ENCODE peak calls at places on chromosome 16, in four cellular contexts. One of them, this sample, is unnamed.
A peak's percentile ranks its signal among the peaks of the same experiment; 100 is the strongest.

GRCh38 chr16:4415538-4416199 is 727 bp downstream of the CORO7 start:
- DNase-seq in ureter: no peak
- DNase-seq in activated effector memory CD4-positive, alpha-beta T cell treated with anti-CD3 and anti-CD28 coated beads, Interleukin-2, amount 50 U/mL, for 16 hours: peak; percentile 86
- DNase-seq in fibroblast of pulmonary artery: no peak
- DNase-seq in this sample: peak; percentile 55

GRCh38 chr16:48562475-48562874 is 47.5 kb downstream of the N4BP1 start:
- DNase-seq in ureter: no peak
- DNase-seq in activated effector memory CD4-positive, alpha-beta T cell treated with anti-CD3 and anti-CD28 coated beads, Interleukin-2, amount 50 U/mL, for 16 hours: no peak
- DNase-seq in fibroblast of pulmonary artery: no peak
- DNase-seq in this sample: no peak

GRCh38 chr16:11716330-11716729 is 26.3 kb downstream of the TXNDC11 start:
- DNase-seq in activated effector memory CD4-positive, alpha-beta T cell treated with anti-CD3 and anti-CD28 coated beads, Interleukin-2, amount 50 U/mL, for 16 hours: no peak
- DNase-seq in ureter: no peak
- DNase-seq in fibroblast of pulmonary artery: no peak
- DNase-seq in this sample: no peak

GRCh38 chr16:46573834-46574159 is 47.4 kb downstream of the SHCBP1 start:
- DNase-seq in fibroblast of pulmonary artery: no peak
- DNase-seq in activated effector memory CD4-positive, alpha-beta T cell treated with anti-CD3 and anti-CD28 coated beads, Interleukin-2, amount 50 U/mL, for 16 hours: no peak
- DNase-seq in ureter: no peak
- DNase-seq in this sample: no peak

GRCh38 chr16:50448522-50448921 is 79.7 kb upstream of the BRD7 start:
- DNase-seq in activated effector memory CD4-positive, alpha-beta T cell treated with anti-CD3 and anti-CD28 coated beads, Interleukin-2, amount 50 U/mL, for 16 hours: no peak
- DNase-seq in fibroblast of pulmonary artery: no peak
- DNase-seq in ureter: no peak
- DNase-seq in this sample: no peak

GRCh38 chr16:30372037-30372712 is 1.9 kb upstream of the TBC1D10B start:
- DNase-seq in ureter: no peak
- DNase-seq in fibroblast of pulmonary artery: no peak
- DNase-seq in activated effector memory CD4-positive, alpha-beta T cell treated with anti-CD3 and anti-CD28 coated beads, Interleukin-2, amount 50 U/mL, for 16 hours: no peak
- DNase-seq in this sample: no peak

GRCh38 chr16:69166221-69166833 is 20.6 kb upstream of the SNTB2 start:
- DNase-seq in ureter: no peak
- DNase-seq in activated effector memory CD4-positive, alpha-beta T cell treated with anti-CD3 and anti-CD28 coated beads, Interleukin-2, amount 50 U/mL, for 16 hours: peak; percentile 88
- DNase-seq in fibroblast of pulmonary artery: no peak
- DNase-seq in this sample: no peak

GRCh38 chr16:80610489-80611156 is 69.8 kb downstream of the DYNLRB2 start:
- DNase-seq in activated effector memory CD4-positive, alpha-beta T cell treated with anti-CD3 and anti-CD28 coated beads, Interleukin-2, amount 50 U/mL, for 16 hours: no peak
- DNase-seq in fibroblast of pulmonary artery: no peak
- DNase-seq in ureter: no peak
- DNase-seq in this sample: no peak

GRCh38 chr16:50861926-50862325 is 120.0 kb downstream of the CYLD start:
- DNase-seq in ureter: no peak
- DNase-seq in activated effector memory CD4-positive, alpha-beta T cell treated with anti-CD3 and anti-CD28 coated beads, Interleukin-2, amount 50 U/mL, for 16 hours: no peak
- DNase-seq in fibroblast of pulmonary artery: peak; percentile 60
- DNase-seq in this sample: no peak

GRCh38 chr16:46687486-46687885 is 1.5 kb downstream of the VPS35 start:
- DNase-seq in activated effector memory CD4-positive, alpha-beta T cell treated with anti-CD3 and anti-CD28 coated beads, Interleukin-2, amount 50 U/mL, for 16 hours: no peak
- DNase-seq in fibroblast of pulmonary artery: no peak
- DNase-seq in ureter: no peak
- DNase-seq in this sample: no peak

GRCh38 chr16:53756329-53756996 is 52.5 kb downstream of the FTO start:
- DNase-seq in fibroblast of pulmonary artery: no peak
- DNase-seq in ureter: no peak
- DNase-seq in activated effector memory CD4-positive, alpha-beta T cell treated with anti-CD3 and anti-CD28 coated beads, Interleukin-2, amount 50 U/mL, for 16 hours: no peak
- DNase-seq in this sample: no peak

This sample was measured in T-helper 22 cell.